ENCODE peak calls at places on chromosome 10, in seven cellular contexts. One of them, this sample, is unnamed. For H3K4me1, the result is how much of the 10 kb centered on the place peaks cover.

GRCh38 chr10:66772511-66772910 is 153.3 kb upstream of the LRRTM3 start:
- DNase-seq in hepatocyte: no peak
- DNase-seq in tibial artery: no peak
- DNase-seq in upper lobe of right lung: no peak
- DNase-seq in uterus: no peak
- DNase-seq in ascending aorta: no peak
- DNase-seq in esophagus squamous epithelium: no peak
- DNase-seq in this sample: no peak

GRCh38 chr10:31288001-31288400 is 31.0 kb upstream of the ZEB1 start:
- DNase-seq in ascending aorta: no peak
- DNase-seq in uterus: no peak
- DNase-seq in esophagus squamous epithelium: no peak
- DNase-seq in tibial artery: no peak
- DNase-seq in upper lobe of right lung: no peak
- DNase-seq in hepatocyte: no peak
- DNase-seq in this sample: no peak

GRCh38 chr10:89236221-89236620 is 15.4 kb downstream of the LIPA start:
- DNase-seq in upper lobe of right lung: no peak
- DNase-seq in uterus: no peak
- DNase-seq in tibial artery: no peak
- DNase-seq in hepatocyte: no peak
- DNase-seq in esophagus squamous epithelium: no peak
- DNase-seq in ascending aorta: no peak
- DNase-seq in this sample: no peak

GRCh38 chr10:122121059-122121458 is 132.1 kb downstream of the TACC2 start:
- DNase-seq in ascending aorta: no peak
- DNase-seq in hepatocyte: no peak
- DNase-seq in tibial artery: no peak
- DNase-seq in esophagus squamous epithelium: no peak
- DNase-seq in uterus: no peak
- DNase-seq in upper lobe of right lung: peak
- DNase-seq in this sample: no peak

GRCh38 chr10:134205-134742 is 981 bp upstream of the ZMYND11 start:
- DNase-seq in esophagus squamous epithelium: no peak
- DNase-seq in upper lobe of right lung: peak
- DNase-seq in hepatocyte: peak
- DNase-seq in tibial artery: no peak
- DNase-seq in uterus: no peak
- DNase-seq in ascending aorta: no peak
- DNase-seq in this sample: no peak

GRCh38 chr10:131960631-131961046 is 21.1 kb downstream of the BNIP3 start:
- DNase-seq in tibial artery: no peak
- DNase-seq in hepatocyte: no peak
- DNase-seq in ascending aorta: no peak
- DNase-seq in upper lobe of right lung: peak
- DNase-seq in uterus: no peak
- DNase-seq in esophagus squamous epithelium: no peak
- DNase-seq in this sample: no peak

GRCh38 chr10:103781329-103782061 is 73.9 kb downstream of the SH3PXD2A start:
- DNase-seq in tibial artery: no peak
- DNase-seq in ascending aorta: no peak
- DNase-seq in uterus: no peak
- DNase-seq in hepatocyte: peak
- DNase-seq in esophagus squamous epithelium: no peak
- DNase-seq in upper lobe of right lung: no peak
- DNase-seq in this sample: peak

GRCh38 chr10:116686632-116687031 is 55.7 kb downstream of the HSPA12A start:
- DNase-seq in hepatocyte: no peak
- DNase-seq in upper lobe of right lung: peak
- DNase-seq in ascending aorta: no peak
- DNase-seq in tibial artery: no peak
- DNase-seq in esophagus squamous epithelium: no peak
- DNase-seq in uterus: no peak
- DNase-seq in this sample: no peak

GRCh38 chr10:61900829-61901783 is at the start of gene ARID5B:
- DNase-seq in ascending aorta: no peak
- DNase-seq in tibial artery: peak
- DNase-seq in upper lobe of right lung: no peak
- DNase-seq in esophagus squamous epithelium: no peak
- DNase-seq in hepatocyte: peak
- DNase-seq in uterus: peak
- DNase-seq in this sample: peak

GRCh38 chr10:29728541-29729049 is 93.8 kb upstream of the SVIL start:
- DNase-seq in tibial artery: no peak
- DNase-seq in upper lobe of right lung: no peak
- DNase-seq in hepatocyte: no peak
- DNase-seq in ascending aorta: no peak
- DNase-seq in uterus: no peak
- DNase-seq in esophagus squamous epithelium: no peak
- DNase-seq in this sample: no peak

GRCh38 chr10:112564337-112564736 is 117.3 kb downstream of the VTI1A start:
- DNase-seq in hepatocyte: no peak
- DNase-seq in esophagus squamous epithelium: no peak
- DNase-seq in upper lobe of right lung: no peak
- DNase-seq in ascending aorta: no peak
- DNase-seq in tibial artery: no peak
- DNase-seq in uterus: no peak
- DNase-seq in this sample: no peak

GRCh38 chr10:92690211-92691041 is 671 bp downstream of the HHEX start:
- DNase-seq in ascending aorta: no peak
- DNase-seq in upper lobe of right lung: peak
- DNase-seq in esophagus squamous epithelium: no peak
- DNase-seq in tibial artery: peak
- DNase-seq in hepatocyte: peak
- DNase-seq in uterus: no peak
- DNase-seq in this sample: peak

GRCh38 chr10:102114861-102115618 is 5.1 kb downstream of the LDB1 start:
- DNase-seq in upper lobe of right lung: peak
- DNase-seq in esophagus squamous epithelium: no peak
- DNase-seq in tibial artery: peak
- DNase-seq in ascending aorta: peak
- DNase-seq in uterus: peak
- DNase-seq in hepatocyte: peak
- DNase-seq in this sample: peak
- H3K4me1 ChIP-seq in upper lobe of right lung: half or more
- H3K4me1 ChIP-seq in esophagus squamous epithelium: half or more
- H3K4me1 ChIP-seq in tibial artery: half or more
- H3K4me1 ChIP-seq in ascending aorta: half or more
- H3K4me1 ChIP-seq in uterus: under half
- H3K4me1 ChIP-seq in hepatocyte: half or more
- H3K4me1 ChIP-seq in this sample: half or more

GRCh38 chr10:120480848-120481247 is 23.8 kb downstream of the PLPP4 start:
- DNase-seq in ascending aorta: no peak
- DNase-seq in upper lobe of right lung: no peak
- DNase-seq in uterus: no peak
- DNase-seq in hepatocyte: no peak
- DNase-seq in esophagus squamous epithelium: no peak
- DNase-seq in tibial artery: no peak
- DNase-seq in this sample: no peak

GRCh38 chr10:120478401-120478800 is 21.4 kb downstream of the PLPP4 start:
- DNase-seq in ascending aorta: no peak
- DNase-seq in upper lobe of right lung: no peak
- DNase-seq in hepatocyte: no peak
- DNase-seq in esophagus squamous epithelium: no peak
- DNase-seq in uterus: no peak
- DNase-seq in tibial artery: no peak
- DNase-seq in this sample: no peak

GRCh38 chr10:120477723-120478270 is 20.8 kb downstream of the PLPP4 start:
- DNase-seq in esophagus squamous epithelium: no peak
- DNase-seq in tibial artery: no peak
- DNase-seq in hepatocyte: no peak
- DNase-seq in ascending aorta: no peak
- DNase-seq in uterus: no peak
- DNase-seq in upper lobe of right lung: no peak
- DNase-seq in this sample: no peak

GRCh38 chr10:120479506-120479905 is 22.5 kb downstream of the PLPP4 start:
- DNase-seq in hepatocyte: no peak
- DNase-seq in ascending aorta: no peak
- DNase-seq in upper lobe of right lung: no peak
- DNase-seq in uterus: no peak
- DNase-seq in tibial artery: no peak
- DNase-seq in esophagus squamous epithelium: no peak
- DNase-seq in this sample: no peak

DNA sequence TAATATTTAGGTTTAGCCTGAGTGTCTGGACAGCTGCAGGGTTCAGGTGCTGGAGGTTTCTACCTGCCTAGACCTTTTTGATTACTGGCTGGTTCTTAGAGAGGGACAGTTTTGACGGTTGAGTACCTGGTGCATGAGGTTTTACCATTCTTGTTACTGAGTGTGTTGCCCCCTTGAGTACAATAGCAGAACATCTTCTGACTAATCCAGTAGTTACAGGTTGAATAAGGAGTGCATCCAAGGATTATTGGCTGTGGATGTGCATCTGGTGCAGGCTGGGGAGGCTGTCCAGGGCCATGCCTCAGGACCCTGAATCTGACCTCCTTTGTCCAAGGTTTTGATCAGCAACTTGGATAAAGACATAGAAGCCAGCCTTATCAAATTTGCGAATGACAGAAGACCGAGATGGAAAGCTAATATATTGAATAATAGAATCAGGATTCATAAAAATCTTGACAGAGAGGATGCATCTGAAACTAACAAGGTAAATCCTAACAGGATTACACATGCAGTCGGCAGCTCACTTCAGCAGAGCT is 23.1 kb downstream of the PLPP4 start:
- DNase-seq in ascending aorta: no peak
- DNase-seq in uterus: no peak
- DNase-seq in tibial artery: no peak
- DNase-seq in upper lobe of right lung: no peak
- DNase-seq in esophagus squamous epithelium: no peak
- DNase-seq in hepatocyte: no peak
- DNase-seq in this sample: no peak
- TF ChIP-seq CTCF in ascending aorta: no peak
- TF ChIP-seq CTCF in uterus: no peak
- TF ChIP-seq CTCF in tibial artery: no peak
- TF ChIP-seq CTCF in upper lobe of right lung: no peak
- TF ChIP-seq CTCF in esophagus squamous epithelium: no peak
- TF ChIP-seq CTCF in hepatocyte: no peak
- TF ChIP-seq CTCF in this sample: peak

DNA sequence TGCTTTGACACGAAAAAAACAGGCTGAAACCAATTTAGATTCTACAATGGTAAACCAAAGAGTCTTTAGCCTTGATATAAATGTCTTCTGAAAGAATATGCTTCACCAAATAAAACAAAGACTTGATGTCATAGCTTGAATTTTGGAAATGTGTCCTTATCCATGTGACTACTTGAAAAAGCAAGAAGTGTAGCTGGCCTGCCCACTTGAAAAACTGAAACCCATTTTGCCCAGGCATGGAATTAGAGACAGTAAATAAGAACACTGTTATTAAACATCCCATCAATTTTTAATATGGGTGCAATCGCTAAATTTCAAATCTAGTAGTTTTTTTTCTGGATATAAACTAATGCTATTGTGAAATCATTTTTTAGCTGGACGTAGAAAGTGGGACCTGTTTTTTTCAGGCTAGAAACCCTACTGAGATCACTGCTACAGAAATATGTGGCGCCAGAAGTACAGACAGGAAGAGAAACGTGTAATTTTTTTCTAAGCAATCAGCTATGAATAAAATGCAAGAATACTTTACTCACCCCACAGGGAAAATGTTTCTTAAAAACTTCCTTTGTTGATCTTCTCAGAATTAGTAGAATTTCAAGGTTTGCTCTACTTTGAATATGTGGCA is 56.7 kb downstream of the PIP4K2A start:
- DNase-seq in tibial artery: no peak
- DNase-seq in upper lobe of right lung: no peak
- DNase-seq in uterus: no peak
- DNase-seq in ascending aorta: no peak
- DNase-seq in esophagus squamous epithelium: no peak
- DNase-seq in hepatocyte: no peak
- DNase-seq in this sample: peak
- H3K4me1 ChIP-seq in tibial artery: under half
- H3K4me1 ChIP-seq in upper lobe of right lung: half or more
- H3K4me1 ChIP-seq in uterus: under half
- H3K4me1 ChIP-seq in ascending aorta: under half
- H3K4me1 ChIP-seq in esophagus squamous epithelium: under half
- H3K4me1 ChIP-seq in hepatocyte: under half
- H3K4me1 ChIP-seq in this sample: under half

DNA sequence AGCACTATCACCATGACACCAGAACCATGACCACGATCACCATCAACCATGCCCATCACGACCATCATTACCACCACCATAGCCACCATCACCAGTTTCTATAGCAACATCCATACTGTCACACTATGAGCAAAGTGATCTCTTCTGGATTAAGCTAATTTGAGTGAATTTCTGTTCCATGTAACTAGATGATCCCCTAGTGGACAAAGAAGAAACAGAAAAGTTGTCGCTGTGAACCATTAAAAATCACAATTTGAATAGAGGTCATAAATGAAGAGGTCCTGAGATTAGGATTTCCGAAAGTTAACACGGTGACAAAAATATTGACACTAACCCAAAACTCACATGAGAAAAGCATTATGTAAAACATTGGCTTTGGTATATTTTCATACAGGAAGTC is 77.6 kb downstream of the CLRN3 start:
- DNase-seq in uterus: no peak
- DNase-seq in tibial artery: no peak
- DNase-seq in upper lobe of right lung: no peak
- DNase-seq in esophagus squamous epithelium: no peak
- DNase-seq in hepatocyte: no peak
- DNase-seq in ascending aorta: no peak
- DNase-seq in this sample: no peak
- TF ChIP-seq CTCF in uterus: no peak
- TF ChIP-seq CTCF in tibial artery: no peak
- TF ChIP-seq CTCF in upper lobe of right lung: no peak
- TF ChIP-seq CTCF in esophagus squamous epithelium: peak
- TF ChIP-seq CTCF in hepatocyte: peak
- TF ChIP-seq CTCF in ascending aorta: no peak
- TF ChIP-seq CTCF in this sample: peak

GRCh38 chr10:72630144-72630543 is 4.3 kb upstream of the MICU1 start:
- DNase-seq in tibial artery: no peak
- DNase-seq in hepatocyte: no peak
- DNase-seq in ascending aorta: no peak
- DNase-seq in uterus: no peak
- DNase-seq in esophagus squamous epithelium: no peak
- DNase-seq in upper lobe of right lung: no peak
- DNase-seq in this sample: no peak
- H3K4me1 ChIP-seq in tibial artery: under half
- H3K4me1 ChIP-seq in hepatocyte: under half
- H3K4me1 ChIP-seq in ascending aorta: under half
- H3K4me1 ChIP-seq in uterus: under half
- H3K4me1 ChIP-seq in esophagus squamous epithelium: under half
- H3K4me1 ChIP-seq in upper lobe of right lung: under half
- H3K4me1 ChIP-seq in this sample: under half